ENCODE peak calls at places on chromosomes 16 and 17, in five cellular contexts. L is activated CD4-positive, alpha-beta T cell treated with anti-CD3 and anti-CD28 coated beads, Interleukin-2, amount 50 U/mL, for 24 hours; X is activated T-cell treated with anti-CD3 and anti-CD28 coated beads for 4 hours; F is CD4-positive, CD25-positive, alpha-beta regulatory T cell; Z is aorta. O is an unnamed sample.

GRCh38 chr17:66605561-66605960 is 229.4 kb upstream of the CACNG5 start:
- DNase-seq in L (no peak), X (no peak), F (no peak), Z (no peak), O (no peak)

GRCh38 chr17:76095943-76096342 is 7.6 kb downstream of the EXOC7 start:
- DNase-seq in L (no peak), X (no peak), F (no peak), Z (no peak), O (no peak)

GRCh38 chr17:78131172-78132085 is 858 bp downstream of the TMC8 start:
- DNase-seq in L (no peak), X (peak; percentile 55), F (peak; percentile 45), Z (no peak), O (no peak)

GRCh38 chr17:72501404-72502110 is 380.7 kb downstream of the SOX9 start:
- DNase-seq in L (no peak), X (no peak), F (no peak), Z (no peak), O (no peak)

GRCh38 chr17:27497696-27498095 is 41.4 kb downstream of the KSR1 start:
- DNase-seq in L (no peak), X (no peak), F (no peak), Z (no peak), O (no peak)

GRCh38 chr17:38724337-38724988 is 5.7 kb upstream of the CISD3 start:
- DNase-seq in L (no peak), X (no peak), F (no peak), Z (peak; percentile 80), O (no peak)

GRCh38 chr17:19867094-19867653 is 562 bp downstream of the ULK2 start:
- DNase-seq in L (peak; percentile 32), X (peak; percentile 16), F (peak; percentile 7), Z (peak; percentile 82), O (peak; percentile 28)

GRCh38 chr17:17537311-17538099 is 41.3 kb upstream of the RASD1 start:
- DNase-seq in L (no peak), X (no peak), F (no peak), Z (no peak), O (no peak)

GRCh38 chr17:72751746-72752145 is 340.7 kb downstream of the SLC39A11 start:
- DNase-seq in L (no peak), X (no peak), F (no peak), Z (no peak), O (no peak)

GRCh38 chr16:85798901-85799496 is 345 bp downstream of the EMC8 start:
- DNase-seq in L (peak; percentile 15), X (no peak), F (peak; percentile 26), Z (peak; percentile 55), O (peak; percentile 25)

O was measured in HL-60.